ENCODE peak calls at places on chromosomes 7 and 10, in four cellular contexts. One of them, this sample, is unnamed.

GRCh38 chr7:110529175-110529574 is 561.8 kb upstream of the LRRN3 start:
- DNase-seq in CD8-positive, alpha-beta T cell: no peak
- DNase-seq in tibial artery: no peak
- DNase-seq in heart left ventricle: no peak
- DNase-seq in this sample: no peak

GRCh38 chr10:109883859-109884771 is 39.2 kb downstream of the XPNPEP1 start:
- DNase-seq in CD8-positive, alpha-beta T cell: peak; percentile 22
- DNase-seq in heart left ventricle: peak; percentile 73
- DNase-seq in tibial artery: peak; percentile 87
- DNase-seq in this sample: peak; percentile 76

GRCh38 chr10:359093-359492 is 223.8 kb downstream of the ZMYND11 start:
- DNase-seq in CD8-positive, alpha-beta T cell: no peak
- DNase-seq in tibial artery: peak; percentile 37
- DNase-seq in heart left ventricle: no peak
- DNase-seq in this sample: peak; percentile 72

GRCh38 chr7:79529896-79530235 is 76.4 kb upstream of the MAGI2 start:
- DNase-seq in tibial artery: no peak
- DNase-seq in heart left ventricle: no peak
- DNase-seq in CD8-positive, alpha-beta T cell: no peak
- DNase-seq in this sample: no peak

GRCh38 chr10:124532106-124532641 is 70.6 kb downstream of the LHPP start:
- DNase-seq in heart left ventricle: peak; percentile 33
- DNase-seq in CD8-positive, alpha-beta T cell: no peak
- DNase-seq in tibial artery: no peak
- DNase-seq in this sample: no peak

GRCh38 chr7:42224391-42225003 is 12.5 kb downstream of the GLI3 start:
- DNase-seq in CD8-positive, alpha-beta T cell: no peak
- DNase-seq in heart left ventricle: no peak
- DNase-seq in tibial artery: no peak
- DNase-seq in this sample: no peak

GRCh38 chr10:78991187-78991586 is 77.6 kb upstream of the ZMIZ1 start:
- DNase-seq in CD8-positive, alpha-beta T cell: no peak
- DNase-seq in tibial artery: no peak
- DNase-seq in heart left ventricle: no peak
- DNase-seq in this sample: no peak

GRCh38 chr10:133332936-133333699 is 3.6 kb downstream of the CALY start:
- DNase-seq in CD8-positive, alpha-beta T cell: no peak
- DNase-seq in tibial artery: no peak
- DNase-seq in heart left ventricle: no peak
- DNase-seq in this sample: no peak

GRCh38 chr10:133388265-133388972 is 5.5 kb upstream of the MTG1 start:
- DNase-seq in heart left ventricle: no peak
- DNase-seq in CD8-positive, alpha-beta T cell: no peak
- DNase-seq in tibial artery: peak; percentile 60
- DNase-seq in this sample: no peak

GRCh38 chr7:88259656-88260380 is 40.0 kb upstream of the SRI start:
- DNase-seq in tibial artery: no peak
- DNase-seq in CD8-positive, alpha-beta T cell: no peak
- DNase-seq in heart left ventricle: no peak
- DNase-seq in this sample: no peak

GRCh38 chr7:38880035-38880434 is 29.0 kb downstream of the VPS41 start:
- DNase-seq in heart left ventricle: no peak
- DNase-seq in CD8-positive, alpha-beta T cell: no peak
- DNase-seq in tibial artery: no peak
- DNase-seq in this sample: no peak

GRCh38 chr10:5584895-5585516 is 60.2 kb downstream of the CALML3 start:
- DNase-seq in CD8-positive, alpha-beta T cell: no peak
- DNase-seq in tibial artery: peak; percentile 37
- DNase-seq in heart left ventricle: no peak
- DNase-seq in this sample: no peak

GRCh38 chr7:42347616-42348015 is 110.6 kb upstream of the GLI3 start:
- DNase-seq in CD8-positive, alpha-beta T cell: no peak
- DNase-seq in tibial artery: no peak
- DNase-seq in heart left ventricle: no peak
- DNase-seq in this sample: no peak

GRCh38 chr7:116356979-116357378 is 142.6 kb upstream of the CAV2 start:
- DNase-seq in CD8-positive, alpha-beta T cell: no peak
- DNase-seq in tibial artery: no peak
- DNase-seq in heart left ventricle: no peak
- DNase-seq in this sample: no peak

GRCh38 chr7:41628926-41629325 is 74.0 kb downstream of the INHBA start:
- DNase-seq in heart left ventricle: no peak
- DNase-seq in tibial artery: no peak
- DNase-seq in CD8-positive, alpha-beta T cell: no peak
- DNase-seq in this sample: no peak

GRCh38 chr10:79246606-79247275 is 100.5 kb upstream of the PPIF start:
- DNase-seq in CD8-positive, alpha-beta T cell: no peak
- DNase-seq in heart left ventricle: peak; percentile 90
- DNase-seq in tibial artery: peak; percentile 98
- DNase-seq in this sample: no peak

GRCh38 chr7:48154792-48155413 is 16.4 kb upstream of the ABCA13 start:
- DNase-seq in CD8-positive, alpha-beta T cell: no peak
- DNase-seq in tibial artery: no peak
- DNase-seq in heart left ventricle: no peak
- DNase-seq in this sample: peak; percentile 49

GRCh38 chr10:88833722-88834121 is 17.9 kb downstream of the ANKRD22 start:
- DNase-seq in heart left ventricle: no peak
- DNase-seq in tibial artery: no peak
- DNase-seq in CD8-positive, alpha-beta T cell: no peak
- DNase-seq in this sample: no peak

GRCh38 chr7:150357771-150358427 is 10.7 kb upstream of the REPIN1 start:
- DNase-seq in heart left ventricle: no peak
- DNase-seq in tibial artery: peak; percentile 23
- DNase-seq in CD8-positive, alpha-beta T cell: no peak
- DNase-seq in this sample: no peak
- H3K4me1 ChIP-seq in heart left ventricle: no peaks in the 10 kb centered on the region
- H3K4me1 ChIP-seq in tibial artery: peaks cover 12% of the 10 kb centered on the region
- H3K4me1 ChIP-seq in CD8-positive, alpha-beta T cell: peaks cover 37% of the 10 kb centered on the region
- H3K4me1 ChIP-seq in this sample: peaks cover 4% of the 10 kb centered on the region

DNA sequence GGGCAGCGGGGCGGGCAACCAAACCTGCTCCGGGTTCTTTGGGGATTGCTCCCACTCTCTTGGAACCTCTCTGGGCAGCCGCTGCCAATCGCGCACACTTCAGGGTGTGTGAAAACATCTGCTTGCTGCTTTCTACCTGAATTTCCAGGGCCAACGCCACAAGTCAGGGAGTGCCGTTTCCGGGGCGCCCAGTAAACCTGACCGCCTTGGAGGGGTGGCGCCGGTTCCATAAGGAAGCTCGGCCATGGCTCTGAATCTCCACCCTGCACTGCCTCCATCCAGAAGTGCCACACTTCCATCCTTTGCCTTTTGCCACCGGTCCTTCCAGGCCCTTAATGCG is 679 bp upstream of the AFAP1L2 start:
- DNase-seq in tibial artery: no peak
- DNase-seq in heart left ventricle: no peak
- DNase-seq in CD8-positive, alpha-beta T cell: no peak
- DNase-seq in this sample: no peak
- H3K4me3 ChIP-seq in tibial artery: peak overlapping the region; percentile 63
- H3K4me3 ChIP-seq in heart left ventricle: peak overlapping the region; percentile 71
- H3K4me3 ChIP-seq in CD8-positive, alpha-beta T cell: no peak overlapping the region
- H3K4me3 ChIP-seq in this sample: no peak overlapping the region

DNA sequence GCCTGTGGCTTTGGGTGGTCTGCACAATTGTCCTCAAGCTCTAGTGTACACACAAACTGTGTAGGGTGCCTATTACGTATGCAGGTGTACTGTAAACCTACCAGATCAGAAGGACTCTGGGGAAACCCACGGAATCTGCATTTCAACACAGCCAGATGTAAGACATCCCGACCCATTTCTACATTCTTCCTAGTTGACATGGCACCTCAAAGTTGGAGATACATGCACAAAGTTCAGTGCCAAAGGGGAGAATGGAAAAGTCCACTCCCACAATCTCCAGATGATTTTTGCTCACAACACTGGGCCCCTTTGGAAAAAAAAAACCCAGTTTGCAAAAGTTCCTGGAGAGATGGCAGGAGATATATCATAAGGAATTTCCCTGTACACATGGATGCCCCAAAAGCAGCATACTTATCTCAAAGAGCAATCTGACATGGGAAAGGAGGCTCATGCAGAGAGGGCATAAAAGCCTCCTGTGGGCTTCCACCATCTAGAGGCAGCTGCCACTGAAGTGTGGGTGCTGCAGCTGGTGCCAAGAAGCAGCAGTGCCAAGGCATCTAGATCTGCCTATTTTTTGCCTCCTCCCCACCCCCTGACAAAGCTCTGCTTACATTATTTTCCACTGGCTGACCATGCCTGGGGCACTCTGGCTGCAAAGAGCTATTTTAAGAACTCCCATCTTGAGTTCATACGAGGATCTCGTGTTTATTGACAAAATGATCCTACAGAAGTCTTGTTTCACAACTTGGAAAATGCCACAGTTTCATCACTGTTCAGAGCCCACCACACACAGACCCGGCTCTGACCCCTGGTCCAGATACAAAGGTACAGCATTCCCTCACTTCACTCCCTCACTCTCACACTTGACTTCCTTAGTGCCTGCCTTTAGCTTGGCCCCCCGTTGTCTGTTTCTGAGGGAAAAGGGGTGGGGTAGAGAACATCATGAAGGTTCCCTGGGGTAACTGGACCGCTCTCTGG is 12.9 kb downstream of the TECTB start:
- DNase-seq in tibial artery: peak; percentile 70
- DNase-seq in CD8-positive, alpha-beta T cell: no peak
- DNase-seq in heart left ventricle: no peak
- DNase-seq in this sample: no peak
- H3K4me1 ChIP-seq in tibial artery: peaks cover 36% of the 10 kb centered on the region
- H3K4me1 ChIP-seq in CD8-positive, alpha-beta T cell: no peaks in the 10 kb centered on the region
- H3K4me1 ChIP-seq in heart left ventricle: no peaks in the 10 kb centered on the region
- H3K4me1 ChIP-seq in this sample: peaks cover 30% of the 10 kb centered on the region

DNA sequence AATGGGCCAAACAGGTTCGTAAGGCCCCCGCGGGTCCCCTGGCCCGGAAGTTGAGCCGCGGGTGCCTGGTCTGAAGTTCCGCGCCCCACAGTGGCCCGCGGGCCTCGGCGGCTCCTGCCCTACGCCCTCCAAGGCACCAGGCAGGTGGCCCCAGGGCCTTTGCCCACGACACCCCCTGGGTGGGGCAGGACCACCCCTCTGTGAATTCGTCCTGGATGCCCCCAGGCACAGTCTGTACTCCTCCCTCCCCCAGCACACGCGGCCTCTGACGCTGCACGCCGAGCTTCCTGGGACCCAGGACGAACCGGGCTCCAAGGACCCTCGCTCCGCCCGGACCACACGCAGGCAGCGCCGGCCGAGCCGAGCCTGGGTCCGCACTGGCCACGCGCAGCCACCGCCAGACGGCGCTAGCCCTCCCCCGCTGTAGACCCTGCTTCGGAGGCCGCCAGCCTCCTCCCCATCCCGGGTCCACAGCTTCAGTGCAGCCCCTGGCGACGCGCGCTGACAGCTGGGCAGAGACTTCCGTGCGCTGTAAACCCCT is 810 bp upstream of the TCERG1L start:
- DNase-seq in CD8-positive, alpha-beta T cell: no peak
- DNase-seq in heart left ventricle: no peak
- DNase-seq in tibial artery: no peak
- DNase-seq in this sample: no peak
- H3K4me3 ChIP-seq in CD8-positive, alpha-beta T cell: no peak overlapping the region
- H3K4me3 ChIP-seq in heart left ventricle: no peak overlapping the region
- H3K4me3 ChIP-seq in tibial artery: peak overlapping the region; percentile 26
- H3K4me3 ChIP-seq in this sample: no peak overlapping the region

This sample was measured in BE2C.